ENCODE peak calls at places on chromosome X, in nine cellular contexts. One of them, this sample, is unnamed.

GRCh38 chrX:71616672-71617529 is 1.4 kb downstream of the CXCR3 start:
- DNase-seq in hepatic stellate cell: no peak
- DNase-seq in pons: no peak
- DNase-seq in M059J: no peak
- DNase-seq in NCI-H345: no peak
- DNase-seq in T-cell: no peak
- DNase-seq in endothelial cell: no peak
- DNase-seq in mesenchymal stem cell: no peak
- DNase-seq in effector CD4-positive, alpha-beta T cell: no peak
- DNase-seq in this sample: no peak

GRCh38 chrX:114797494-114797893 is 213.6 kb downstream of the HTR2C start:
- DNase-seq in hepatic stellate cell: no peak
- DNase-seq in pons: no peak
- DNase-seq in M059J: no peak
- DNase-seq in NCI-H345: no peak
- DNase-seq in T-cell: no peak
- DNase-seq in endothelial cell: no peak
- DNase-seq in mesenchymal stem cell: no peak
- DNase-seq in effector CD4-positive, alpha-beta T cell: no peak
- DNase-seq in this sample: no peak

GRCh38 chrX:47169726-47170515 is 23.7 kb upstream of the UBA1 start:
- DNase-seq in hepatic stellate cell: no peak
- DNase-seq in pons: no peak
- DNase-seq in M059J: no peak
- DNase-seq in NCI-H345: no peak
- DNase-seq in T-cell: no peak
- DNase-seq in endothelial cell: no peak
- DNase-seq in mesenchymal stem cell: no peak
- DNase-seq in effector CD4-positive, alpha-beta T cell: no peak
- DNase-seq in this sample: no peak

GRCh38 chrX:122625821-122626220 is 558.3 kb upstream of the GRIA3 start:
- DNase-seq in hepatic stellate cell: no peak
- DNase-seq in pons: no peak
- DNase-seq in M059J: peak; percentile 57
- DNase-seq in NCI-H345: no peak
- DNase-seq in T-cell: no peak
- DNase-seq in endothelial cell: no peak
- DNase-seq in mesenchymal stem cell: peak; percentile 3
- DNase-seq in effector CD4-positive, alpha-beta T cell: no peak
- DNase-seq in this sample: no peak

GRCh38 chrX:68822641-68823410 is 6.0 kb upstream of the EFNB1 start:
- DNase-seq in hepatic stellate cell: peak; percentile 41
- DNase-seq in pons: peak; percentile 17
- DNase-seq in M059J: peak; percentile 65
- DNase-seq in NCI-H345: no peak
- DNase-seq in T-cell: no peak
- DNase-seq in endothelial cell: peak; percentile 46
- DNase-seq in mesenchymal stem cell: peak; percentile 52
- DNase-seq in effector CD4-positive, alpha-beta T cell: no peak
- DNase-seq in this sample: peak; percentile 42

GRCh38 chrX:45601052-45601451 is 400.4 kb upstream of the DIPK2B start:
- DNase-seq in hepatic stellate cell: no peak
- DNase-seq in pons: no peak
- DNase-seq in M059J: no peak
- DNase-seq in NCI-H345: no peak
- DNase-seq in T-cell: no peak
- DNase-seq in endothelial cell: no peak
- DNase-seq in mesenchymal stem cell: no peak
- DNase-seq in effector CD4-positive, alpha-beta T cell: no peak
- DNase-seq in this sample: no peak

GRCh38 chrX:2875798-2876399 is 47.2 kb downstream of the GYG2 start:
- DNase-seq in hepatic stellate cell: peak; percentile 10
- DNase-seq in pons: no peak
- DNase-seq in M059J: peak; percentile 10
- DNase-seq in NCI-H345: no peak
- DNase-seq in T-cell: no peak
- DNase-seq in endothelial cell: no peak
- DNase-seq in mesenchymal stem cell: no peak
- DNase-seq in effector CD4-positive, alpha-beta T cell: no peak
- DNase-seq in this sample: peak; percentile 19

GRCh38 chrX:153766871-153767673 is 3.0 kb downstream of the PLXNB3 start:
- DNase-seq in hepatic stellate cell: no peak
- DNase-seq in pons: no peak
- DNase-seq in M059J: no peak
- DNase-seq in NCI-H345: no peak
- DNase-seq in T-cell: no peak
- DNase-seq in endothelial cell: no peak
- DNase-seq in mesenchymal stem cell: no peak
- DNase-seq in effector CD4-positive, alpha-beta T cell: no peak
- DNase-seq in this sample: no peak

GRCh38 chrX:13085533-13085932 is 41.1 kb upstream of the FAM9C start:
- DNase-seq in hepatic stellate cell: no peak
- DNase-seq in pons: no peak
- DNase-seq in M059J: no peak
- DNase-seq in NCI-H345: no peak
- DNase-seq in T-cell: peak; percentile 48
- DNase-seq in endothelial cell: no peak
- DNase-seq in mesenchymal stem cell: no peak
- DNase-seq in effector CD4-positive, alpha-beta T cell: peak; percentile 19
- DNase-seq in this sample: no peak

GRCh38 chrX:41677661-41678060 is 11.1 kb upstream of the GPR34 start:
- DNase-seq in hepatic stellate cell: no peak
- DNase-seq in pons: no peak
- DNase-seq in M059J: peak; percentile 5
- DNase-seq in NCI-H345: no peak
- DNase-seq in T-cell: no peak
- DNase-seq in endothelial cell: no peak
- DNase-seq in mesenchymal stem cell: no peak
- DNase-seq in effector CD4-positive, alpha-beta T cell: no peak
- DNase-seq in this sample: no peak